ENCODE peak calls at places on chromosomes 1 and 21, in four cellular contexts. One of them, this sample, is unnamed.

GRCh38 chr1:226677121-226678020 is 61.7 kb downstream of the ITPKB start:
- DNase-seq in stimulated activated CD8-positive, alpha-beta memory T cell treated with anti-CD3 and anti-CD28 coated beads, Interleukin-4, amount 100 ng/mL, for 1 hour: peak; percentile 63
- DNase-seq in ELR: peak; percentile 63
- DNase-seq in anterior cingulate cortex: no peak
- DNase-seq in this sample: no peak

GRCh38 chr1:166040635-166041034 is 126.2 kb downstream of the FAM78B start:
- DNase-seq in stimulated activated CD8-positive, alpha-beta memory T cell treated with anti-CD3 and anti-CD28 coated beads, Interleukin-4, amount 100 ng/mL, for 1 hour: no peak
- DNase-seq in ELR: no peak
- DNase-seq in anterior cingulate cortex: no peak
- DNase-seq in this sample: no peak

GRCh38 chr21:45954271-45954670 is 27.3 kb upstream of the COL6A1 start:
- DNase-seq in stimulated activated CD8-positive, alpha-beta memory T cell treated with anti-CD3 and anti-CD28 coated beads, Interleukin-4, amount 100 ng/mL, for 1 hour: no peak
- DNase-seq in ELR: peak; percentile 20
- DNase-seq in anterior cingulate cortex: no peak
- DNase-seq in this sample: no peak

GRCh38 chr21:27034796-27035195 is 67.9 kb upstream of the ADAMTS5 start:
- DNase-seq in stimulated activated CD8-positive, alpha-beta memory T cell treated with anti-CD3 and anti-CD28 coated beads, Interleukin-4, amount 100 ng/mL, for 1 hour: no peak
- DNase-seq in ELR: no peak
- DNase-seq in anterior cingulate cortex: no peak
- DNase-seq in this sample: no peak

GRCh38 chr1:65924471-65924870 is 131.8 kb downstream of the PDE4B start:
- DNase-seq in stimulated activated CD8-positive, alpha-beta memory T cell treated with anti-CD3 and anti-CD28 coated beads, Interleukin-4, amount 100 ng/mL, for 1 hour: no peak
- DNase-seq in ELR: peak; percentile 77
- DNase-seq in anterior cingulate cortex: no peak
- DNase-seq in this sample: no peak

GRCh38 chr1:115648717-115649691 is 7.2 kb downstream of the VANGL1 start:
- DNase-seq in stimulated activated CD8-positive, alpha-beta memory T cell treated with anti-CD3 and anti-CD28 coated beads, Interleukin-4, amount 100 ng/mL, for 1 hour: no peak
- DNase-seq in ELR: no peak
- DNase-seq in anterior cingulate cortex: no peak
- DNase-seq in this sample: no peak

GRCh38 chr1:182595641-182596240 is 6.7 kb upstream of the RNASEL start:
- DNase-seq in stimulated activated CD8-positive, alpha-beta memory T cell treated with anti-CD3 and anti-CD28 coated beads, Interleukin-4, amount 100 ng/mL, for 1 hour: peak; percentile 34
- DNase-seq in ELR: peak; percentile 70
- DNase-seq in anterior cingulate cortex: peak; percentile 35
- DNase-seq in this sample: no peak

GRCh38 chr1:177650947-177651346 is 318.9 kb downstream of the SEC16B start:
- DNase-seq in stimulated activated CD8-positive, alpha-beta memory T cell treated with anti-CD3 and anti-CD28 coated beads, Interleukin-4, amount 100 ng/mL, for 1 hour: no peak
- DNase-seq in ELR: no peak
- DNase-seq in anterior cingulate cortex: no peak
- DNase-seq in this sample: no peak

GRCh38 chr1:25148673-25149300 is 83.5 kb downstream of the SYF2 start:
- DNase-seq in stimulated activated CD8-positive, alpha-beta memory T cell treated with anti-CD3 and anti-CD28 coated beads, Interleukin-4, amount 100 ng/mL, for 1 hour: peak; percentile 3
- DNase-seq in ELR: peak; percentile 29
- DNase-seq in anterior cingulate cortex: no peak
- DNase-seq in this sample: peak; percentile 8

GRCh38 chr1:187605736-187606135 is 777.0 kb downstream of the PLA2G4A start:
- DNase-seq in stimulated activated CD8-positive, alpha-beta memory T cell treated with anti-CD3 and anti-CD28 coated beads, Interleukin-4, amount 100 ng/mL, for 1 hour: no peak
- DNase-seq in ELR: peak; percentile 21
- DNase-seq in anterior cingulate cortex: no peak
- DNase-seq in this sample: no peak

GRCh38 chr1:61343623-61344257 is 261.4 kb downstream of the NFIA start:
- DNase-seq in stimulated activated CD8-positive, alpha-beta memory T cell treated with anti-CD3 and anti-CD28 coated beads, Interleukin-4, amount 100 ng/mL, for 1 hour: no peak
- DNase-seq in ELR: no peak
- DNase-seq in anterior cingulate cortex: no peak
- DNase-seq in this sample: no peak

GRCh38 chr1:52751589-52752306 is 25.5 kb downstream of the ZYG11B start:
- DNase-seq in stimulated activated CD8-positive, alpha-beta memory T cell treated with anti-CD3 and anti-CD28 coated beads, Interleukin-4, amount 100 ng/mL, for 1 hour: no peak
- DNase-seq in ELR: no peak
- DNase-seq in anterior cingulate cortex: no peak
- DNase-seq in this sample: no peak

GRCh38 chr1:153565529-153566374 is at the start of gene S100A2:
- DNase-seq in stimulated activated CD8-positive, alpha-beta memory T cell treated with anti-CD3 and anti-CD28 coated beads, Interleukin-4, amount 100 ng/mL, for 1 hour: no peak
- DNase-seq in ELR: peak; percentile 98
- DNase-seq in anterior cingulate cortex: no peak
- DNase-seq in this sample: peak; percentile 17

GRCh38 chr1:14486401-14487110 is 111.9 kb upstream of the KAZN start:
- DNase-seq in stimulated activated CD8-positive, alpha-beta memory T cell treated with anti-CD3 and anti-CD28 coated beads, Interleukin-4, amount 100 ng/mL, for 1 hour: no peak
- DNase-seq in ELR: peak; percentile 3
- DNase-seq in anterior cingulate cortex: no peak
- DNase-seq in this sample: peak; percentile 39

GRCh38 chr21:29296452-29296851 is 2.3 kb upstream of the BACH1 start:
- DNase-seq in stimulated activated CD8-positive, alpha-beta memory T cell treated with anti-CD3 and anti-CD28 coated beads, Interleukin-4, amount 100 ng/mL, for 1 hour: no peak
- DNase-seq in ELR: no peak
- DNase-seq in anterior cingulate cortex: no peak
- DNase-seq in this sample: no peak

GRCh38 chr1:9324246-9325096 is 31.8 kb downstream of the SPSB1 start:
- DNase-seq in stimulated activated CD8-positive, alpha-beta memory T cell treated with anti-CD3 and anti-CD28 coated beads, Interleukin-4, amount 100 ng/mL, for 1 hour: no peak
- DNase-seq in ELR: no peak
- DNase-seq in anterior cingulate cortex: peak; percentile 79
- DNase-seq in this sample: no peak

GRCh38 chr1:87706198-87706597 is 377.5 kb downstream of the LMO4 start:
- DNase-seq in stimulated activated CD8-positive, alpha-beta memory T cell treated with anti-CD3 and anti-CD28 coated beads, Interleukin-4, amount 100 ng/mL, for 1 hour: no peak
- DNase-seq in ELR: no peak
- DNase-seq in anterior cingulate cortex: no peak
- DNase-seq in this sample: no peak

GRCh38 chr21:32585970-32586369 is 647 bp upstream of the TCP10L start:
- DNase-seq in stimulated activated CD8-positive, alpha-beta memory T cell treated with anti-CD3 and anti-CD28 coated beads, Interleukin-4, amount 100 ng/mL, for 1 hour: no peak
- DNase-seq in ELR: no peak
- DNase-seq in anterior cingulate cortex: no peak
- DNase-seq in this sample: no peak

This sample was measured in SW 1271.